ENCODE peak calls at places on chromosomes 16 and 17, in five cellular contexts. T is esophagus muscularis mucosa, S is astrocyte of the spinal cord, C is fibroblast of pulmonary artery, G is bronchial epithelial cell. O is an unnamed sample.

GRCh38 chr17:13822671-13823070 is 220.9 kb upstream of the HS3ST3A1 start:
- DNase-seq in G (no peak), S (no peak), T (peak), C (no peak), O (no peak)

GRCh38 chr17:48562934-48563333 is 15.2 kb downstream of the HOXB4 start:
- DNase-seq in S (no peak), C (no peak), T (no peak), G (no peak), O (no peak)

GRCh38 chr16:75224683-75225082 is 5.9 kb downstream of the CTRB1 start:
- DNase-seq in T (no peak), S (no peak), G (no peak), C (no peak), O (no peak)

GRCh38 chr17:34667656-34668055 is 88.3 kb downstream of the TMEM132E start:
- DNase-seq in C (no peak), T (no peak), S (no peak), G (no peak), O (no peak)

GRCh38 chr17:18121201-18121600 is 12.6 kb downstream of the MYO15A start:
- DNase-seq in T (no peak), G (no peak), C (no peak), S (no peak), O (no peak)

GRCh38 chr17:17071531-17072360 is 29.5 kb downstream of the MPRIP start:
- DNase-seq in T (no peak), G (no peak), C (no peak), S (no peak), O (no peak)

GRCh38 chr17:45783593-45784292 is 377 bp upstream of the CRHR1 start:
- DNase-seq in G (no peak), S (no peak), T (no peak), C (no peak), O (no peak)

GRCh38 chr16:54873081-54873480 is 57.6 kb upstream of the IRX5 start:
- DNase-seq in S (peak), T (no peak), G (peak), C (no peak), O (peak)

GRCh38 chr17:58575511-58575910 is 61.1 kb upstream of the MTMR4 start:
- DNase-seq in T (no peak), G (peak), S (peak), C (peak), O (peak)

GRCh38 chr17:62899349-62899748 is 66.7 kb upstream of the TANC2 start:
- DNase-seq in G (no peak), C (peak), T (no peak), S (no peak), O (no peak)

GRCh38 chr17:78383725-78384471 is 5.4 kb downstream of the PGS1 start:
- DNase-seq in S (peak), T (peak), G (peak), C (peak), O (peak)

GRCh38 chr17:78710607-78711006 is 71.5 kb downstream of the CYTH1 start:
- DNase-seq in G (no peak), C (no peak), T (no peak), S (no peak), O (no peak)

GRCh38 chr17:43170140-43170765 is 761 bp upstream of the NBR1 start:
- DNase-seq in G (peak), C (peak), S (peak), T (peak), O (peak)

GRCh38 chr16:85733839-85734170 is 17.1 kb downstream of the C16orf74 start:
- DNase-seq in C (no peak), T (no peak), S (no peak), G (no peak), O (no peak)

GRCh38 chr17:50484341-50485155 is 5.9 kb downstream of the RSAD1 start:
- DNase-seq in S (no peak), C (no peak), T (no peak), G (no peak), O (no peak)

DNA sequence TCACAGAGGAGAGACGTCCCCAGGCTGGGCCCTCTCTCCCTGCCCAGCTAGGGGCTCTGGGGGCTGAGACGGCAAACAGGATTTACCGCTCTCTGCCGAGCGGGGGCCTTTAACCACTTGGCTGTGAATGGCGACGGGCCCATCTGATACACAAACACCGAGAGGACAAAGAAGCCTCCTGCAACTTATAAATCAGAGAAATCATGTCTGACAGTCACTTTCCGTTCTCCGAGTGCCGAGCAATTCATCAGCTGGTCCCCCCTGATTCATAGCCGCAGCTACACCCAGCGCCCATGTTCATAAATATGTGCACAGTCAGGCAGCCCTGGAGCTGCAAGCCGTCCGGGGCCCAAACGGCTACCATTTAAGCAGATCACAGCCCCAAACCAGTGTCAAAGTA is 154.4 kb downstream of the C16orf78 start:
- DNase-seq in T (no peak), G (no peak), S (peak), C (peak), O (no peak)
- H3K4me3 ChIP-seq in T (peak), G (no peak), S (peak), C (peak), O (peak)

GRCh38 chr16:79051313-79051712 is 549.2 kb downstream of the MAF start:
- DNase-seq in S (no peak), G (peak), C (no peak), T (no peak), O (no peak)

GRCh38 chr16:79049040-79049439 is 551.5 kb downstream of the MAF start:
- DNase-seq in C (no peak), S (no peak), G (no peak), T (no peak), O (no peak)

GRCh38 chr16:79050063-79050462 is 550.5 kb downstream of the MAF start:
- DNase-seq in S (no peak), T (no peak), G (peak), C (no peak), O (no peak)

GRCh38 chr16:79045191-79045590 is 555.3 kb downstream of the MAF start:
- DNase-seq in T (no peak), C (no peak), S (no peak), G (no peak), O (no peak)

DNA sequence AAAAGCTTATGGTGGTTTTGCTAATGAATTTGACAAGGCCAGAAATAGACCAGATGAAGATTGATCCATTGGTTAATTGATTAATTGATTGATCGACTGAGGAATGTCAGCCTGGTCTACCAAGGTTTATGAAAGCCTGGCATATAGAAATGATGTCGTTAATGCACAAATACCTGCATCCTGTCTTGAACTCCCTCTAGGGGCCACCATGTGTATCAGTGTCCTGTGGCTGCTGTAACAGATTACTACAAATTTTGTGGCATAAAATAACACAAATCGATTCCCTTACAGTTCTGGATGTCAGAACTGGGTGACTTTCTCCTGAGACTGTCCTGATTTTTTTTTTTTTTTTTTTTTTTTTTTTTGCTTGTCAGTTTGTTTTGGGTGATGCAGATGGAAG is 553.2 kb downstream of the MAF start:
- DNase-seq in T (no peak), S (no peak), G (peak), C (no peak), O (no peak)
- TF ChIP-seq CTCF in T (peak), S (no peak), G (peak), C (no peak), O (no peak)

DNA sequence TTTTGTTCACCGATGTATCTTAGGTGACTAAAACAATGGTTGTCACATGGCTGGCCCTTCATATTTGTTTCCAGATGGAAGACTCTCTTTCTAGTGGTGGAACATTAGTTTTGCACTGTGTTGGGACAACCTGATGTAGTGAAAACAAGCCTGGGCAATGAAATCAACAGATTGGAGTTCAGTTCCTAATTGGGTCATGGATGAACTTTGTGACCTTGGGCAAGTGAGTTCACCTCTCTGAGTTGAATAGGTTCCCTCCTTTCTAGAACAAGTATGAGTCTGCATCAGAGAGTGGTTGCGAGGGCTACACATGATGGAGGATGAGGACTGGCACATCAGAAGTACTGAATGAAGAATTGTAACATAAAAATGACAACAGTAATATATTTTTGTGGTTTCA is 2.1 kb upstream of the NKD1 start:
- DNase-seq in S (no peak), C (no peak), G (peak), T (no peak), O (no peak)
- H3K4me3 ChIP-seq in S (no peak), C (no peak), G (no peak), T (no peak), O (no peak)

GRCh38 chr17:69056179-69056823 is 4.4 kb downstream of the ABCA9 start:
- DNase-seq in S (no peak), T (no peak), C (no peak), G (no peak), O (no peak)

GRCh38 chr17:69059458-69060205 is 1.1 kb downstream of the ABCA9 start:
- DNase-seq in C (peak), T (no peak), G (no peak), S (peak), O (peak)

GRCh38 chr17:69057280-69057679 is 3.4 kb downstream of the ABCA9 start:
- DNase-seq in G (no peak), C (no peak), S (no peak), T (no peak), O (no peak)

GRCh38 chr17:69060835-69061234 is at the start of gene ABCA9:
- DNase-seq in T (no peak), G (no peak), C (peak), S (peak), O (peak)

DNA sequence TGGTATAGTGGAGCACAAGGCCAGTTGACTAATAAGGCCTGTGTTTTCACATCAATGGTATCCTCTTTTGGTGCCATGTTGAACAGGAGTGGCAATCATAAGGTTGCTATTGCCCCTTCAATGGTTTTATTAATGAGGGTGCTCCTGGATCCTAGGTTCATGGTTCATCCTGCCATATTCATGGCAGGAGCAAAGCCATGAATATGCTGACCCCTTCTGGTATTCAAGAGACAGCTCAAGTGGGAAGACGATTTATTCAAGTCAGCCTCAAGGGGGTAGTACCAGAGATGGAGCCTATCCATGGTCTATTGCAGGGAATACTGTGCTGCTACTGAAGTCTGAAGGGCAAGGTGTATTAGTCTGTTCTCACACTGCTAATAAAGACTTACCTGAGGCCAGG is 2.6 kb downstream of the ABCA9 start:
- DNase-seq in S (no peak), G (no peak), C (peak), T (no peak), O (no peak)
- TF ChIP-seq CTCF in S (no peak), G (no peak), C (peak), T (no peak), O (no peak)

GRCh38 chr17:22441776-22442175 is 749.5 kb downstream of the KCNJ18 start:
- DNase-seq in G (no peak), S (no peak), C (no peak), T (peak), O (no peak)
- H3K4me3 ChIP-seq in G (no peak), S (no peak), C (no peak), T (no peak), O (no peak)

DNA sequence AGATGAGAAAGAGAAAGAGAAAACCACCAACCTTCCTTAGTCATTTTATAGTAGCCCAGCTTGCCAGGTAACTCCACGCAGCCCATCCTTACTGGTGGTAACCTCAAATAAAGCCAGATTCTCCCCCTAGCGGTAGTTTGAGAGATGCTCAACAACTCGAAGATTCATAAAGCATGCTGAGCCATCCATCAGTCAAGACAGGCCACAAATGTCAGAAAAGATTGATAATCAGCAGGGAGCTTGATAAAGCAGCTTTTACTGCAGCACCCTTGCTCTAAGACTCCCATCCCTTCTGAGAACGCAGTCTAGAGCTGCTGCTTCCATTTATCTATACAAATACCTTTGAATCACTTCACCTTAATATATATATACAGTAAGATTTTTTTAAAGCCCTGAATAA is 451.5 kb upstream of the HSBP1 start:
- DNase-seq in G (peak), C (peak), T (no peak), S (peak), O (peak)
- TF ChIP-seq CTCF in G (peak), C (peak), T (peak), S (peak), O (peak)

DNA sequence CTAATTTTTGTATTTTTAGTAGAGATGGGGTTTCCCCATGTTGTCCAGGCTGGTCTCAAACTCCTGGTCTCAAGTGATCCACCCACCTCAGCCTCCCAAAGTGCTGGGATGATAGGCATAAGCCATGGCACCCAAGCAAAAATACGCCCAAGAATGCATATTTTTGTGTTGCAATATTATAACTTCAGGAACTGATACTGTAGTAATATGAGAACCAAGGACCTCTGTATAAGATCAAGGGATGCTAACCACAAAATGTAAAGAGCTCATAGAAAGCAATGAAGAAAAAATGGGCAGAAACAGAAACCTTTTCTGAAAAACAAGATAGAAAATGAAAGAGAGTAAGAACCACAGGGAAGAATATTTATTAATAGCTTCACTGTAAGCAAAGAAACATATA is 183.6 kb upstream of the RPL38 start:
- DNase-seq in G (no peak), S (no peak), C (no peak), T (no peak), O (no peak)
- H3K4me3 ChIP-seq in G (no peak), S (no peak), C (no peak), T (no peak), O (no peak)